ENCODE peak calls at places on chromosomes 7 and 10, in four cellular contexts. Q is lower lobe of right lung, P is HFF-Myc, C is kidney epithelial cell. M is an unnamed sample.
A peak's percentile ranks its signal among the peaks of the same experiment; 100 is the strongest.

GRCh38 chr10:49066944-49067730 is 48.2 kb downstream of the VSTM4 start:
- DNase-seq in C (no peak), Q (no peak), P (no peak), M (no peak)

GRCh38 chr7:79182283-79182682 is 271.2 kb downstream of the MAGI2 start:
- DNase-seq in Q (no peak), P (peak; percentile 22), C (peak; percentile 39), M (peak; percentile 75)

GRCh38 chr10:12279281-12279680 is 70.1 kb upstream of the CAMK1D start:
- DNase-seq in C (no peak), Q (peak; percentile 69), P (no peak), M (no peak)

GRCh38 chr7:101547022-101547915 is 81.8 kb downstream of the MYL10 start:
- DNase-seq in C (no peak), P (no peak), Q (peak; percentile 41), M (no peak)

GRCh38 chr7:47327306-47327697 is 254.6 kb downstream of the TNS3 start:
- DNase-seq in C (no peak), Q (no peak), P (no peak), M (no peak)

GRCh38 chr7:141238546-141239218 is 164.8 kb downstream of the TMEM178B start:
- DNase-seq in Q (no peak), C (no peak), P (no peak), M (no peak)

GRCh38 chr10:75407296-75407715 is 5.7 kb upstream of the ZNF503 start:
- DNase-seq in C (no peak), Q (peak; percentile 55), P (no peak), M (no peak)

GRCh38 chr10:128069351-128070051 is 56.7 kb downstream of the MKI67 start:
- DNase-seq in C (no peak), Q (peak; percentile 70), P (peak; percentile 43), M (peak; percentile 32)

GRCh38 chr10:73556855-73557254 is 34.3 kb downstream of the USP54 start:
- DNase-seq in P (no peak), C (no peak), Q (no peak), M (no peak)

GRCh38 chr7:97027427-97028234 is 3.0 kb upstream of the DLX5 start:
- DNase-seq in Q (peak; percentile 73), P (peak; percentile 66), C (peak; percentile 25), M (peak; percentile 28)

GRCh38 chr10:132904169-132904813 is 38.1 kb downstream of the CFAP46 start:
- DNase-seq in Q (peak; percentile 52), P (peak; percentile 6), C (no peak), M (no peak)

GRCh38 chr10:71438761-71439160 is 42.0 kb downstream of the CDH23 start:
- DNase-seq in P (no peak), Q (no peak), C (no peak), M (no peak)

GRCh38 chr10:30219977-30220751 is 128.9 kb downstream of the MTPAP start:
- DNase-seq in Q (peak; percentile 47), C (peak; percentile 34), P (no peak), M (peak; percentile 40)

GRCh38 chr10:51804861-51805260 is 105.5 kb upstream of the CSTF2T start:
- DNase-seq in P (peak; percentile 2), C (no peak), Q (no peak), M (no peak)

GRCh38 chr10:44935201-44935960 is 24.2 kb upstream of the RASSF4 start:
- DNase-seq in P (no peak), C (peak; percentile 89), Q (no peak), M (peak; percentile 92)

GRCh38 chr7:138338361-138338760 is 121.7 kb upstream of the TRIM24 start:
- DNase-seq in P (no peak), C (no peak), Q (no peak), M (peak; percentile 62)

GRCh38 chr7:104923010-104923421 is 91.0 kb upstream of the KMT2E start:
- DNase-seq in C (peak; percentile 67), P (peak; percentile 82), Q (peak; percentile 84), M (peak; percentile 74)

GRCh38 chr10:35691522-35692236 is 49.6 kb upstream of the FZD8 start:
- DNase-seq in C (no peak), Q (no peak), P (no peak), M (no peak)

GRCh38 chr7:100173806-100174495 is 3.2 kb downstream of the GPC2 start:
- DNase-seq in P (no peak), C (no peak), Q (no peak), M (no peak)

GRCh38 chr10:81848931-81849330 is 26.1 kb upstream of the NRG3 start:
- DNase-seq in Q (no peak), C (no peak), P (no peak), M (no peak)

GRCh38 chr10:5812283-5813090 is 747 bp downstream of the GDI2 start:
- DNase-seq in P (no peak), C (no peak), Q (peak; percentile 72), M (no peak)

GRCh38 chr10:44341901-44342300 is 43.0 kb downstream of the CXCL12 start:
- DNase-seq in Q (no peak), C (no peak), P (no peak), M (no peak)

GRCh38 chr10:100828744-100829102 is 83.3 kb downstream of the PAX2 start:
- DNase-seq in P (no peak), Q (no peak), C (no peak), M (no peak)

GRCh38 chr7:49763791-49764190 is 9.6 kb upstream of the VWC2 start:
- DNase-seq in C (no peak), P (no peak), Q (no peak), M (no peak)

GRCh38 chr10:28202941-28203352 is 99.9 kb downstream of the MPP7 start:
- DNase-seq in C (no peak), P (no peak), Q (no peak), M (no peak)

GRCh38 chr7:133641436-133641835 is 388.6 kb downstream of the EXOC4 start:
- DNase-seq in P (no peak), Q (no peak), C (no peak), M (no peak)

GRCh38 chr10:89580243-89580642 is 44.8 kb upstream of the SLC16A12 start:
- DNase-seq in Q (no peak), C (no peak), P (no peak), M (no peak)

GRCh38 chr10:12980713-12981306 is 20.7 kb downstream of the CCDC3 start:
- DNase-seq in C (no peak), P (no peak), Q (no peak), M (no peak)

GRCh38 chr7:25009271-25009670 is 29.3 kb upstream of the OSBPL3 start:
- DNase-seq in Q (no peak), P (peak; percentile 41), C (no peak), M (peak; percentile 36)

GRCh38 chr10:72740526-72740925 is 48.6 kb downstream of the MCU start:
- DNase-seq in C (peak; percentile 39), P (no peak), Q (no peak), M (peak; percentile 62)

GRCh38 chr7:71255537-71256178 is 123.7 kb downstream of the GALNT17 start:
- DNase-seq in Q (no peak), P (no peak), C (no peak), M (no peak)

GRCh38 chr10:49369216-49370162 is 26.4 kb downstream of the DRGX start:
- DNase-seq in C (no peak), P (no peak), Q (peak; percentile 80), M (no peak)

DNA sequence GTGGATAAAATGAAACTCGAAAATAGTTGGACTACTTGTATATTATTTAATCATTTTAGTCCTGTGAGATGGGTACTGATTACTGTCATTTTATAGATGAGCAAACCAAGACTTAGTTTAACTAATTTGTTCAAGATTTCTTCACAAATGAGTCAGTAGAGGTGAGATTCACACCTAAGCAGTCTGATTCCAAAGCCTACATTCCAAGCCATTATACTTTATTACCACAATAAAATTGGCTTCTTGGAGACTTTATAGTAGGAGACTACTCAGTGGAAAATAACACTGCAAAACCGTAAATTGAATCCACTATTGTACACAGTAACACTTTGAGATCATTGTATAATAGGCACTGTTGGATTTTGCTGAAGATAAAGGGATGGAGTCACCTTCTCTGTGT is 2.2 kb downstream of the PHTF2 start:
- DNase-seq in P (no peak), Q (no peak), C (no peak), M (no peak)
- H3K4me3 ChIP-seq in P (no peak overlapping the region), Q (no peak overlapping the region), C (no peak overlapping the region), M (no peak overlapping the region)

GRCh38 chr7:72924417-72924747 is 513 bp upstream of the POM121 start:
- DNase-seq in C (no peak), P (no peak), Q (no peak), M (no peak)

GRCh38 chr7:72924748-72925545 is at the start of gene POM121:
- DNase-seq in Q (peak; percentile 90), P (peak; percentile 46), C (no peak), M (peak; percentile 62)

GRCh38 chr7:72925546-72926120 is 738 bp downstream of the POM121 start:
- DNase-seq in Q (no peak), C (no peak), P (no peak), M (no peak)
- H3K4me3 ChIP-seq in Q (peak overlapping the region; percentile 88), C (peak overlapping the region; percentile 95), P (peak overlapping the region; percentile 91), M (peak overlapping the region; percentile 79)

GRCh38 chr10:77415311-77415960 is 222.2 kb downstream of the KCNMA1 start:
- DNase-seq in C (no peak), P (no peak), Q (no peak), M (no peak)
- H3K4me3 ChIP-seq in C (no peak overlapping the region), P (no peak overlapping the region), Q (no peak overlapping the region), M (no peak overlapping the region)

DNA sequence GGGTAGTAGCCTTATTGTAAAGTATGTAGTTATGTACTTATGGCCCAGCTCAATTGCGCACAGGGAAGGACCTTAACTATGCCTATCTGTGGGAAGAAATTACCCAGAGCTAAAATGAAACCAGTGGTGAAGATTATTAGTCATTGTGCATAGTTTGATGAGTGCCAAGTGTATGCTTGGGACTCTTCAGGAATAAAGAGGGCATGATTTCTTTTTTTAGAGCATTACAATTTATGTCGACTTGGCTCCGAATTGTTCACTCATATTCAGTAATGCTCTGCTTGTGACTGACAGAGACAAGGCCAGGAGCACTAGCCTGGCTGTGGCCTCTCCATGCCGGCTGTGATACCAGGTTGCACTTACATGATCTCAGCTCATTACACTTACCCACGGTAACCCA is 269.5 kb downstream of the TRIL start:
- DNase-seq in C (no peak), P (no peak), Q (no peak), M (no peak)
- H3K4me3 ChIP-seq in C (no peak overlapping the region), P (no peak overlapping the region), Q (no peak overlapping the region), M (no peak overlapping the region)

DNA sequence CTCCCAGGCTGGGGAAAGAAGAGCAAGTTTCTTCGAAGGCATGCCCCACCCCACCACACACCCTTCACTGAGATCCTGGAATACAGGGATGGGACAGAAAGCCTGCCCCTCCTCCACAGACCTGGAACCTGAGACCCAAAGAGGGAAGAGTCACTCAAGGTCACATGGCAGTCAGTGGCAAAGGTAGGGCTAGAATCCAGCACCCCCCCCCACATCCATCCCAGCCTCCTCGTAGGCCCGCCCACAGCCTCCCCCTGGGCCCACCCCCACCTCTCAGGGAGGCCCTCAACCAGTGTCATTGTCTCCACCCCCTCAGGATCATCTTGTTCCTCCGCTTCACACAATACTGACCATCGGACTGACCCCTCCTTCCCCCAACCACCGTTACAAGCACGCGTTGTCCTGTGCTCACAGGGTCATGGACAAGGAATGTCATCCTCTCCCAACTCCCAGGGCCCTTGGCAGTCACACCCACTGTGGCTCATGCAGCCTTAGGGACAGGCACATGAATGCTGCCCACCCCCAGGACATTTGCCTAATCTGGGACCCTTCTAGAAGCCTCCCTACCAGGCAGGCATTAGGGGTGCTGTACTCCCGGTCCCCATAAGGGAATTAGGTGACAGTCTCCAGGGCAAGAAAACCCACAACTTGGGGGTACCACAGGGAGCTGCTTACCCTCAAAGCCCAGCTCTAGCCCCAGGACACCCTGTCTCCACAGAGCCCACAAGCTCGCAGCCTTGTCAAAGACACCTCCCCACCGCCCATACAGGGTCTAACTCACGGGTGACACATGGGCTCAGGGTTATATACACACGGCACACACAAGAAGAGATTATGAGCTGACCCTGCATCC is 1.4 kb downstream of the KCNH2 start:
- DNase-seq in C (no peak), Q (no peak), P (no peak), M (no peak)
- H3K4me3 ChIP-seq in C (no peak overlapping the region), Q (peak overlapping the region; percentile 21), P (no peak overlapping the region), M (peak overlapping the region; percentile 28)

M was measured in retinal pigment epithelial cell.